ENCODE peak calls at places on chromosomes 16 and 17, in eight cellular contexts. T is naive thymus-derived CD8-positive, alpha-beta T cell; E is EL; J is RWPE1; Q is A172; C is activated B cell treated with CpG ODN at 0.5 μM for 24 hours; X is activated T-helper 1 cell treated with anti-CD3 and anti-CD28 coated beads, Interleukin-12 subunit alpha, Interleukin-12 subunit beta, Interleukin-2, Interleukin-4 antibody, amounts not matched to agents 30 ng/mL and 10 ng/mL and 1 ng/mL, durations not matched to agents 14 hours and 24 hours and 36 hours; Z is activated CD8-positive, alpha-beta memory T cell treated with anti-CD3 and anti-CD28 coated beads, Interleukin-2, amount 10 ng/mL, durations not matched to agents 7 days and 5 days. M is an unnamed sample.

GRCh38 chr17:63911657-63912100 is 621 bp upstream of the CSHL1 start:
- DNase-seq in C (peak; percentile 59), T (peak; percentile 45), J (peak; percentile 61), Q (peak; percentile 49), X (peak; percentile 37), E (peak; percentile 25), Z (peak; percentile 73), M (peak; percentile 49)

GRCh38 chr17:10812674-10813073 is 8.8 kb upstream of the TMEM238L start:
- DNase-seq in C (no peak), T (no peak), J (no peak), Z (no peak), X (no peak), Q (no peak), E (no peak), M (no peak)

GRCh38 chr17:9226794-9227135 is 205.5 kb downstream of the NTN1 start:
- DNase-seq in J (no peak), E (no peak), C (no peak), T (no peak), X (no peak), Z (no peak), Q (no peak), M (no peak)

GRCh38 chr16:57534337-57534880 is 2.0 kb downstream of the CCDC102A start:
- DNase-seq in E (no peak), J (no peak), C (no peak), Q (no peak), Z (peak; percentile 43), T (no peak), X (no peak), M (no peak)

GRCh38 chr16:83200005-83200779 is 573.4 kb downstream of the CDH13 start:
- DNase-seq in Z (no peak), T (no peak), C (no peak), X (no peak), Q (no peak), E (peak; percentile 21), J (peak; percentile 8), M (peak; percentile 44)

GRCh38 chr17:30947796-30948195 is 23.0 kb upstream of the RNF135 start:
- DNase-seq in Z (no peak), X (no peak), E (no peak), T (no peak), C (no peak), Q (no peak), J (no peak), M (no peak)

GRCh38 chr17:4007346-4008081 is 43.3 kb upstream of the ATP2A3 start:
- DNase-seq in C (no peak), Z (no peak), T (no peak), J (no peak), Q (no peak), E (no peak), X (no peak), M (no peak)

GRCh38 chr16:70455910-70456309 is 1.5 kb downstream of the FCSK start:
- DNase-seq in J (no peak), Z (no peak), E (no peak), X (no peak), T (no peak), Q (no peak), C (no peak), M (no peak)

GRCh38 chr17:17729620-17730249 is 48.5 kb downstream of the RAI1 start:
- DNase-seq in E (no peak), X (peak; percentile 41), Z (peak; percentile 70), T (peak; percentile 48), Q (no peak), J (no peak), C (no peak), M (no peak)

GRCh38 chr16:87854907-87855683 is 14.2 kb downstream of the SLC7A5 start:
- DNase-seq in Z (no peak), E (no peak), T (no peak), X (no peak), C (no peak), Q (no peak), J (no peak), M (no peak)

GRCh38 chr16:30722443-30722842 is 23.5 kb downstream of the SRCAP start:
- DNase-seq in E (no peak), J (no peak), C (no peak), T (no peak), Z (no peak), Q (no peak), X (no peak), M (no peak)

GRCh38 chr16:14172200-14172805 is 101.2 kb downstream of the MRTFB start:
- DNase-seq in Z (no peak), J (no peak), C (no peak), E (peak; percentile 74), X (no peak), Q (peak; percentile 19), T (no peak), M (no peak)

GRCh38 chr17:64662774-64663367 is 764 bp upstream of the SMURF2 start:
- DNase-seq in E (no peak), J (peak; percentile 64), Q (no peak), C (no peak), Z (no peak), T (no peak), X (no peak), M (no peak)

GRCh38 chr16:57013902-57014301 is 24.5 kb downstream of the NLRC5 start:
- DNase-seq in C (no peak), Q (no peak), J (no peak), Z (no peak), X (no peak), T (no peak), E (no peak), M (no peak)

GRCh38 chr17:17906418-17907215 is 65.6 kb downstream of the TOM1L2 start:
- DNase-seq in J (no peak), T (no peak), E (no peak), C (no peak), X (no peak), Q (no peak), Z (no peak), M (no peak)

GRCh38 chr17:77838748-77839147 is 119.8 kb upstream of the TNRC6C start:
- DNase-seq in J (no peak), T (no peak), Z (no peak), C (no peak), X (no peak), Q (no peak), E (no peak), M (no peak)

GRCh38 chr16:49010879-49011278 is 270.8 kb downstream of the CBLN1 start:
- DNase-seq in Z (no peak), T (no peak), E (no peak), C (no peak), Q (no peak), X (no peak), J (no peak), M (no peak)

GRCh38 chr17:69336580-69336979 is 9.6 kb upstream of the ABCA5 start:
- DNase-seq in Q (no peak), E (no peak), T (no peak), J (no peak), X (no peak), Z (no peak), C (no peak), M (no peak)

GRCh38 chr17:6496116-6496481 is 51.8 kb downstream of the PIMREG start:
- DNase-seq in X (no peak), Z (no peak), Q (no peak), T (no peak), C (no peak), J (no peak), E (no peak), M (peak; percentile 6)

GRCh38 chr16:86886651-86887050 is 308.3 kb downstream of the FOXL1 start:
- DNase-seq in J (no peak), Z (no peak), E (no peak), Q (peak; percentile 40), C (no peak), T (no peak), X (no peak), M (peak; percentile 66)

GRCh38 chr17:73316919-73317505 is 5.2 kb upstream of the CDC42EP4 start:
- DNase-seq in T (no peak), E (no peak), X (no peak), Q (no peak), J (no peak), C (peak; percentile 24), Z (no peak), M (no peak)

GRCh38 chr17:70080541-70081347 is 5.7 kb downstream of the KCNJ16 start:
- DNase-seq in X (no peak), C (no peak), J (no peak), Q (no peak), T (no peak), Z (no peak), E (no peak), M (no peak)

GRCh38 chr17:37774508-37774907 is 29.6 kb upstream of the HNF1B start:
- DNase-seq in J (no peak), T (no peak), C (peak; percentile 30), Q (no peak), X (peak; percentile 42), E (no peak), Z (peak; percentile 74), M (no peak)

GRCh38 chr16:87808108-87808507 is 42.3 kb upstream of the KLHDC4 start:
- DNase-seq in T (no peak), Z (no peak), Q (no peak), X (no peak), E (no peak), J (no peak), C (no peak), M (no peak)

GRCh38 chr16:74107795-74108610 is 188.6 kb upstream of the PSMD7 start:
- DNase-seq in E (peak; percentile 47), C (no peak), Z (peak; percentile 50), X (no peak), J (peak; percentile 46), Q (peak; percentile 57), T (no peak), M (peak; percentile 75)

M was measured in Daoy.